ENCODE peak calls at places on chromosomes 6 and 20, in six cellular contexts. One of them, this sample, is unnamed.

GRCh38 chr6:121260651-121261102 is 73.6 kb downstream of the TBC1D32 start:
- DNase-seq in fibroblast of lung: peak
- DNase-seq in Caco-2: no peak
- DNase-seq in HL-60: no peak
- DNase-seq in lower lobe of right lung: no peak
- DNase-seq in cardiac muscle cell: peak
- DNase-seq in this sample: peak

GRCh38 chr20:13333793-13334192 is 112.7 kb downstream of the ISM1 start:
- DNase-seq in Caco-2: no peak
- DNase-seq in HL-60: no peak
- DNase-seq in lower lobe of right lung: no peak
- DNase-seq in fibroblast of lung: no peak
- DNase-seq in cardiac muscle cell: peak
- DNase-seq in this sample: no peak

GRCh38 chr6:106973841-106974336 is 640 bp downstream of the CD24 start:
- DNase-seq in fibroblast of lung: peak
- DNase-seq in HL-60: no peak
- DNase-seq in cardiac muscle cell: no peak
- DNase-seq in lower lobe of right lung: peak
- DNase-seq in Caco-2: peak
- DNase-seq in this sample: no peak

GRCh38 chr6:17167327-17167979 is 65.6 kb downstream of the STMND1 start:
- DNase-seq in lower lobe of right lung: peak
- DNase-seq in cardiac muscle cell: peak
- DNase-seq in HL-60: peak
- DNase-seq in fibroblast of lung: peak
- DNase-seq in Caco-2: peak
- DNase-seq in this sample: no peak

GRCh38 chr6:129110687-129111343 is 227.9 kb downstream of the LAMA2 start:
- DNase-seq in lower lobe of right lung: no peak
- DNase-seq in cardiac muscle cell: peak
- DNase-seq in fibroblast of lung: no peak
- DNase-seq in Caco-2: no peak
- DNase-seq in HL-60: no peak
- DNase-seq in this sample: no peak

GRCh38 chr6:33684428-33684896 is 27.0 kb downstream of the UQCC2 start:
- DNase-seq in HL-60: no peak
- DNase-seq in cardiac muscle cell: no peak
- DNase-seq in fibroblast of lung: no peak
- DNase-seq in Caco-2: no peak
- DNase-seq in lower lobe of right lung: no peak
- DNase-seq in this sample: no peak

GRCh38 chr6:104161960-104162669 is 697.6 kb downstream of the HACE1 start:
- DNase-seq in fibroblast of lung: no peak
- DNase-seq in Caco-2: no peak
- DNase-seq in lower lobe of right lung: no peak
- DNase-seq in HL-60: no peak
- DNase-seq in cardiac muscle cell: peak
- DNase-seq in this sample: peak

GRCh38 chr6:110188791-110189190 is 8.6 kb downstream of the CDC40 start:
- DNase-seq in HL-60: no peak
- DNase-seq in cardiac muscle cell: no peak
- DNase-seq in Caco-2: no peak
- DNase-seq in lower lobe of right lung: no peak
- DNase-seq in fibroblast of lung: peak
- DNase-seq in this sample: no peak

GRCh38 chr6:151442359-151442758 is 9.6 kb downstream of the RMND1 start:
- DNase-seq in cardiac muscle cell: no peak
- DNase-seq in HL-60: no peak
- DNase-seq in Caco-2: no peak
- DNase-seq in lower lobe of right lung: no peak
- DNase-seq in fibroblast of lung: no peak
- DNase-seq in this sample: no peak

GRCh38 chr6:37565267-37566208 is 65.8 kb upstream of the CCDC167 start:
- DNase-seq in fibroblast of lung: peak
- DNase-seq in HL-60: no peak
- DNase-seq in cardiac muscle cell: no peak
- DNase-seq in Caco-2: peak
- DNase-seq in lower lobe of right lung: no peak
- DNase-seq in this sample: no peak

GRCh38 chr6:453152-453551 is 61.6 kb downstream of the IRF4 start:
- DNase-seq in cardiac muscle cell: peak
- DNase-seq in lower lobe of right lung: no peak
- DNase-seq in HL-60: no peak
- DNase-seq in fibroblast of lung: no peak
- DNase-seq in Caco-2: no peak
- DNase-seq in this sample: peak

GRCh38 chr6:16129623-16130243 is 847 bp downstream of the MYLIP start:
- DNase-seq in Caco-2: no peak
- DNase-seq in cardiac muscle cell: peak
- DNase-seq in fibroblast of lung: peak
- DNase-seq in lower lobe of right lung: peak
- DNase-seq in HL-60: peak
- DNase-seq in this sample: no peak

GRCh38 chr20:51928931-51929330 is 126.6 kb upstream of the SALL4 start:
- DNase-seq in lower lobe of right lung: no peak
- DNase-seq in Caco-2: no peak
- DNase-seq in HL-60: no peak
- DNase-seq in fibroblast of lung: no peak
- DNase-seq in cardiac muscle cell: no peak
- DNase-seq in this sample: no peak

GRCh38 chr20:38418509-38419204 is 16.5 kb downstream of the SNHG17 start:
- DNase-seq in fibroblast of lung: peak
- DNase-seq in Caco-2: no peak
- DNase-seq in HL-60: no peak
- DNase-seq in lower lobe of right lung: no peak
- DNase-seq in cardiac muscle cell: peak
- DNase-seq in this sample: no peak

GRCh38 chr6:45737331-45738056 is 278.2 kb downstream of the CLIC5 start:
- DNase-seq in fibroblast of lung: no peak
- DNase-seq in lower lobe of right lung: no peak
- DNase-seq in cardiac muscle cell: no peak
- DNase-seq in Caco-2: no peak
- DNase-seq in HL-60: no peak
- DNase-seq in this sample: no peak

GRCh38 chr6:152356659-152357058 is 280.5 kb downstream of the SYNE1 start:
- DNase-seq in fibroblast of lung: peak
- DNase-seq in Caco-2: peak
- DNase-seq in lower lobe of right lung: no peak
- DNase-seq in HL-60: peak
- DNase-seq in cardiac muscle cell: peak
- DNase-seq in this sample: no peak

GRCh38 chr20:50189681-50190250 is 864 bp upstream of the CEBPB start:
- DNase-seq in cardiac muscle cell: peak
- DNase-seq in HL-60: no peak
- DNase-seq in Caco-2: peak
- DNase-seq in lower lobe of right lung: peak
- DNase-seq in fibroblast of lung: no peak
- DNase-seq in this sample: no peak

GRCh38 chr6:168851460-168852103 is 402.1 kb downstream of the THBS2 start:
- DNase-seq in HL-60: no peak
- DNase-seq in fibroblast of lung: no peak
- DNase-seq in cardiac muscle cell: peak
- DNase-seq in lower lobe of right lung: no peak
- DNase-seq in Caco-2: no peak
- DNase-seq in this sample: no peak

GRCh38 chr20:32343438-32343837 is 14.7 kb upstream of the ASXL1 start:
- DNase-seq in lower lobe of right lung: no peak
- DNase-seq in HL-60: no peak
- DNase-seq in Caco-2: no peak
- DNase-seq in fibroblast of lung: peak
- DNase-seq in cardiac muscle cell: peak
- DNase-seq in this sample: peak

GRCh38 chr20:48921883-48922867 is 664 bp downstream of the ARFGEF2 start:
- DNase-seq in HL-60: peak
- DNase-seq in lower lobe of right lung: peak
- DNase-seq in Caco-2: peak
- DNase-seq in cardiac muscle cell: no peak
- DNase-seq in fibroblast of lung: peak
- DNase-seq in this sample: no peak

GRCh38 chr6:166251655-166252054 is 56.5 kb downstream of the PRR18 start:
- DNase-seq in HL-60: no peak
- DNase-seq in fibroblast of lung: no peak
- DNase-seq in lower lobe of right lung: no peak
- DNase-seq in Caco-2: no peak
- DNase-seq in cardiac muscle cell: no peak
- DNase-seq in this sample: no peak

GRCh38 chr6:473356-473755 is 81.8 kb downstream of the IRF4 start:
- DNase-seq in fibroblast of lung: no peak
- DNase-seq in lower lobe of right lung: no peak
- DNase-seq in Caco-2: no peak
- DNase-seq in HL-60: no peak
- DNase-seq in cardiac muscle cell: no peak
- DNase-seq in this sample: no peak

GRCh38 chr6:43764767-43765166 is 5.2 kb upstream of the VEGFA start:
- DNase-seq in HL-60: no peak
- DNase-seq in lower lobe of right lung: peak
- DNase-seq in Caco-2: no peak
- DNase-seq in cardiac muscle cell: no peak
- DNase-seq in fibroblast of lung: no peak
- DNase-seq in this sample: no peak

GRCh38 chr6:154039231-154039842 is at the start of gene OPRM1:
- DNase-seq in fibroblast of lung: peak
- DNase-seq in cardiac muscle cell: peak
- DNase-seq in Caco-2: peak
- DNase-seq in lower lobe of right lung: peak
- DNase-seq in HL-60: peak
- DNase-seq in this sample: no peak

DNA sequence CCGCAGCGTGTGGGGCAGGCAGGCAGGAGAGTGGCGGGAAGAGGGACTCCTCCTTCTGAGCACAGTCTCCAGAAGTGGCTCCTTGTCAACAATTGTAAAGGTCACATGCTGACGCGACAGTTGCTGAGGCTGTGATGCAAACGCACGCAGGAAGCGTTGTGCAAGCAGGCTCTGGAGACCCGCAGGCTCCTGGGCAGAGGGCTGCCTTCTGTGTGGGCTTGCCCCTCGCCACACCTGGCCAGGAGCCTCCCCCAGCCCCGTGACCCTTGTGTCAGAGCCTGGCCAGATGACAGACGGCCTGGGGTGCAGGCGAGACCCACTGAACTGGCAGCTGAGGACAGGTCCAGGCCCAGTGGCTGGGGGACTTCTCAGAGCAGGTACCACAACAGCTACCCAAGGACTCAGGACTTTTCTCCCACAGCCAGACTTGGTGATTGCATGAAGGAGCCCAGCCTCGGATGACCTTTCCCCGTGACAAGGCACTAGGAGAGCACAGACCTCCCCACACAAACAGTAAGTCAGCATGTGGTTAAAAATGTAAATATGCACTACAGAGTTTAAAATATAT is 222.2 kb upstream of the RREB1 start:
- DNase-seq in Caco-2: no peak
- DNase-seq in HL-60: peak
- DNase-seq in cardiac muscle cell: peak
- DNase-seq in fibroblast of lung: no peak
- DNase-seq in lower lobe of right lung: peak
- DNase-seq in this sample: no peak
- H3K4me3 ChIP-seq in Caco-2: no peak
- H3K4me3 ChIP-seq in HL-60: no peak
- H3K4me3 ChIP-seq in cardiac muscle cell: no peak
- H3K4me3 ChIP-seq in fibroblast of lung: no peak
- H3K4me3 ChIP-seq in lower lobe of right lung: no peak
- H3K4me3 ChIP-seq in this sample: no peak

GRCh38 chr20:35088231-35088794 is 4.3 kb downstream of the TRPC4AP start:
- DNase-seq in lower lobe of right lung: no peak
- DNase-seq in Caco-2: no peak
- DNase-seq in HL-60: no peak
- DNase-seq in fibroblast of lung: peak
- DNase-seq in cardiac muscle cell: peak
- DNase-seq in this sample: no peak
- H3K4me3 ChIP-seq in lower lobe of right lung: no peak
- H3K4me3 ChIP-seq in Caco-2: no peak
- H3K4me3 ChIP-seq in HL-60: no peak
- H3K4me3 ChIP-seq in fibroblast of lung: no peak
- H3K4me3 ChIP-seq in cardiac muscle cell: no peak
- H3K4me3 ChIP-seq in this sample: no peak

DNA sequence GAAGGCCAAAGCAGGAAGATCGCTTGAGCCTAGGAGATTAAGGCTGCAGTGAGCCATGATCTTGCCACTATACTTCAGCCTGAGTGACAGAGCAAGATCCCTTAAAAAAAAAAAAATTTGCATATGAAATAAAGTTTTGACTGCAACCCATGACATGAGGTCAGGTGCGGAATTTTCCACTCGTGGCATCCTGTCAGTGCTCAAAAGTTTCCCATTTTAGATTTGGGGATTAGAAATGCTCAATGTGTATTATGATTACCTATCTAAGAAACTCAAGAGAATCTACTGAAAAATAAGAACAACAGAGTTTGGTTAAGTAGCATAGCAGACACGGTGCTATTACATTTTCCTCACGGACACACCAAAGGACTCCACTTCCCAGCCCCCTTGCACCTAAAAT is 11.7 kb downstream of the SLC23A2 start:
- DNase-seq in cardiac muscle cell: no peak
- DNase-seq in lower lobe of right lung: no peak
- DNase-seq in fibroblast of lung: no peak
- DNase-seq in HL-60: no peak
- DNase-seq in Caco-2: no peak
- DNase-seq in this sample: no peak
- H3K4me3 ChIP-seq in cardiac muscle cell: no peak
- H3K4me3 ChIP-seq in lower lobe of right lung: no peak
- H3K4me3 ChIP-seq in fibroblast of lung: no peak
- H3K4me3 ChIP-seq in HL-60: no peak
- H3K4me3 ChIP-seq in Caco-2: no peak
- H3K4me3 ChIP-seq in this sample: no peak

GRCh38 chr20:42093542-42094440 is 475.6 kb upstream of the CHD6 start:
- DNase-seq in HL-60: no peak
- DNase-seq in cardiac muscle cell: no peak
- DNase-seq in lower lobe of right lung: no peak
- DNase-seq in fibroblast of lung: no peak
- DNase-seq in Caco-2: no peak
- DNase-seq in this sample: no peak

GRCh38 chr20:42097741-42098140 is 479.6 kb upstream of the CHD6 start:
- DNase-seq in fibroblast of lung: no peak
- DNase-seq in Caco-2: no peak
- DNase-seq in HL-60: no peak
- DNase-seq in cardiac muscle cell: no peak
- DNase-seq in lower lobe of right lung: no peak
- DNase-seq in this sample: no peak

GRCh38 chr20:42093041-42093440 is 474.9 kb upstream of the CHD6 start:
- DNase-seq in HL-60: no peak
- DNase-seq in Caco-2: no peak
- DNase-seq in lower lobe of right lung: no peak
- DNase-seq in fibroblast of lung: no peak
- DNase-seq in cardiac muscle cell: no peak
- DNase-seq in this sample: no peak

GRCh38 chr20:42100137-42100704 is 482.0 kb upstream of the CHD6 start:
- DNase-seq in lower lobe of right lung: no peak
- DNase-seq in HL-60: no peak
- DNase-seq in cardiac muscle cell: no peak
- DNase-seq in fibroblast of lung: no peak
- DNase-seq in Caco-2: no peak
- DNase-seq in this sample: no peak

DNA sequence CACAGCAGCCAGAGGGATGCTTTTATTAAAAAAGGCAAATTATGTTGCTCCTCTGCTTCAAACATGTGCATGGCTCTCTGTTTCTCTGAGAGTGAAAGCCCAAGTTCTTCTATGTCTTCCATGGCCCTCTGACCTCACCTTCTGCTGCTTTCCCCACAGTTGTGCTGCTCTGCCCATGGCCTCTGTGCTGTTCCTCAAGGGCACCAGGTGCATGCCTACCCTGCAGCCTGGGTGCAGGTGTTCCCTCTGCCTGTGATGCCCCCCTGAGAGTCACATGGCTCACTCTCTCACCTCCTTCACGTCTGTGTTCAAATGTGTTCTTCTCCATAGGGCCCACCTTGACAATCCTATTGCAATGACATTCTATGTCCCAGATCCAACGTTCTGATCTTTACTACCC is 477.0 kb upstream of the CHD6 start:
- DNase-seq in Caco-2: no peak
- DNase-seq in lower lobe of right lung: no peak
- DNase-seq in HL-60: no peak
- DNase-seq in fibroblast of lung: no peak
- DNase-seq in cardiac muscle cell: no peak
- DNase-seq in this sample: no peak
- H3K4me3 ChIP-seq in Caco-2: no peak
- H3K4me3 ChIP-seq in lower lobe of right lung: no peak
- H3K4me3 ChIP-seq in HL-60: no peak
- H3K4me3 ChIP-seq in fibroblast of lung: no peak
- H3K4me3 ChIP-seq in cardiac muscle cell: no peak
- H3K4me3 ChIP-seq in this sample: no peak

This sample was measured in skeletal muscle cell.